ENCODE peak calls at places on chromosomes 4 and X, in nine cellular contexts. T is CD8-positive, alpha-beta memory T cell; Q is lung microvascular endothelial cell; O is nephron progenitor cell; V is transverse colon; S is COR-L47; I is upper lobe of left lung; Z is T47D; H is Caki2. F is an unnamed sample.

GRCh38 chr4:90025248-90025647 is 101.9 kb upstream of the CCSER1 start:
- DNase-seq in Q (peak), I (no peak), V (no peak), Z (peak), T (no peak), O (no peak), S (no peak), H (peak), F (no peak)

GRCh38 chrX:132676561-132677186 is 187.8 kb upstream of the MBNL3 start:
- DNase-seq in V (no peak), Q (no peak), S (no peak), H (no peak), I (no peak), Z (peak), T (no peak), O (no peak), F (no peak)

GRCh38 chr4:173046818-173047217 is 121.8 kb upstream of the GALNT7 start:
- DNase-seq in T (no peak), Q (no peak), Z (peak), I (no peak), S (peak), O (peak), H (peak), V (no peak), F (no peak)

GRCh38 chr4:1871471-1872021 is 353 bp downstream of the NSD2 start:
- DNase-seq in O (no peak), Z (peak), H (no peak), Q (peak), V (peak), I (no peak), T (no peak), S (no peak), F (no peak)

GRCh38 chrX:46577116-46578005 is 3.8 kb downstream of the CHST7 start:
- DNase-seq in H (peak), S (no peak), V (no peak), Q (no peak), Z (no peak), O (no peak), I (no peak), T (no peak), F (no peak)

GRCh38 chr4:140135529-140136021 is 18.4 kb downstream of the MAML3 start:
- DNase-seq in Z (no peak), O (no peak), I (no peak), V (peak), Q (peak), S (peak), T (no peak), H (peak), F (no peak)

GRCh38 chrX:144075432-144075831 is 191.6 kb downstream of the UBE2NL start:
- DNase-seq in H (no peak), S (no peak), Q (no peak), O (no peak), V (no peak), T (no peak), I (no peak), Z (no peak), F (no peak)

GRCh38 chrX:80293354-80293753 is 126.9 kb upstream of the TENT5D start:
- DNase-seq in Q (no peak), H (no peak), T (no peak), Z (no peak), V (no peak), S (no peak), O (no peak), I (no peak), F (no peak)

GRCh38 chrX:118156953-118157608 is 40.5 kb upstream of the KLHL13 start:
- DNase-seq in T (no peak), Q (no peak), I (no peak), V (no peak), S (no peak), H (no peak), Z (no peak), O (no peak), F (no peak)

GRCh38 chrX:129239371-129239770 is 283.9 kb downstream of the SMARCA1 start:
- DNase-seq in T (no peak), S (no peak), Z (no peak), O (no peak), I (no peak), H (no peak), V (no peak), Q (no peak), F (no peak)

GRCh38 chr4:47562297-47562696 is 77.2 kb downstream of the ATP10D start:
- DNase-seq in I (no peak), Q (no peak), O (no peak), V (no peak), S (no peak), T (no peak), Z (no peak), H (no peak), F (no peak)

GRCh38 chr4:86356425-86356824 is 3.4 kb downstream of the MAPK10 start:
- DNase-seq in O (no peak), I (no peak), Z (no peak), H (no peak), V (no peak), Q (no peak), T (no peak), S (no peak), F (no peak)

GRCh38 chr4:84451546-84451945 is 47.5 kb downstream of the NKX6-1 start:
- DNase-seq in Q (peak), V (no peak), O (no peak), H (no peak), T (no peak), I (no peak), S (no peak), Z (peak), F (no peak)

GRCh38 chr4:27084685-27085356 is 224.2 kb downstream of the STIM2 start:
- DNase-seq in I (peak), V (peak), Q (peak), H (no peak), S (peak), O (peak), T (no peak), Z (no peak), F (no peak)

GRCh38 chr4:187780070-187780469 is 215.5 kb upstream of the ZFP42 start:
- DNase-seq in Q (no peak), Z (no peak), T (no peak), V (peak), S (no peak), H (no peak), I (no peak), O (no peak), F (no peak)

GRCh38 chr4:176238157-176238608 is 30.8 kb downstream of the ASB5 start:
- DNase-seq in I (no peak), V (no peak), Q (peak), O (no peak), H (no peak), T (no peak), S (no peak), Z (no peak), F (peak)

GRCh38 chr4:166816901-166817300 is 417.4 kb downstream of the SPOCK3 start:
- DNase-seq in Z (peak), Q (no peak), I (no peak), V (peak), S (peak), O (no peak), T (no peak), H (peak), F (no peak)

F was measured in AG09309.